ENCODE peak calls at places on chromosomes 12 and 14, in eight cellular contexts. P, B, N, V, I, G, L and Y are unnamed samples.

GRCh38 chr14:31950760-31951637 is 126.1 kb upstream of the ARHGAP5 start:
- DNase-seq in P (peak; percentile 20), B (no peak), N (peak; percentile 64), V (peak; percentile 44), I (no peak), G (peak; percentile 62), L (peak; percentile 67), Y (no peak)

GRCh38 chr12:80655751-80656150 is 51.7 kb upstream of the MYF6 start:
- DNase-seq in P (no peak), B (no peak), N (no peak), V (peak; percentile 35), I (no peak), G (peak; percentile 42), L (no peak), Y (no peak)

GRCh38 chr14:103207038-103207403 is 83.8 kb downstream of the TNFAIP2 start:
- DNase-seq in P (no peak), B (no peak), N (peak; percentile 93), V (peak; percentile 52), I (no peak), G (peak; percentile 36), L (peak; percentile 54), Y (no peak)

GRCh38 chr12:132729541-132730320 is 19.1 kb downstream of the PGAM5 start:
- DNase-seq in P (no peak), B (no peak), N (no peak), V (no peak), I (no peak), G (peak; percentile 24), L (no peak), Y (no peak)

GRCh38 chr12:18706798-18707197 is 31.0 kb downstream of the PLCZ1 start:
- DNase-seq in P (no peak), B (no peak), N (peak; percentile 42), V (peak; percentile 10), I (no peak), G (peak; percentile 28), L (no peak), Y (no peak)

GRCh38 chr12:121536058-121536928 is 44.5 kb downstream of the KDM2B start:
- DNase-seq in P (peak; percentile 73), B (peak; percentile 96), N (peak; percentile 88), V (peak; percentile 86), I (peak; percentile 96), G (peak; percentile 76), L (peak; percentile 77), Y (peak; percentile 64)

GRCh38 chr14:104658325-104658712 is 31.1 kb upstream of the INF2 start:
- DNase-seq in P (no peak), B (no peak), N (no peak), V (no peak), I (peak; percentile 87), G (no peak), L (no peak), Y (no peak)

GRCh38 chr12:3247596-3248270 is 170.6 kb downstream of the TSPAN9 start:
- DNase-seq in P (no peak), B (peak; percentile 18), N (no peak), V (no peak), I (no peak), G (no peak), L (no peak), Y (no peak)

GRCh38 chr12:20439634-20440033 is 71.3 kb downstream of the PDE3A start:
- DNase-seq in P (no peak), B (no peak), N (no peak), V (peak; percentile 37), I (no peak), G (no peak), L (no peak), Y (no peak)

DNA sequence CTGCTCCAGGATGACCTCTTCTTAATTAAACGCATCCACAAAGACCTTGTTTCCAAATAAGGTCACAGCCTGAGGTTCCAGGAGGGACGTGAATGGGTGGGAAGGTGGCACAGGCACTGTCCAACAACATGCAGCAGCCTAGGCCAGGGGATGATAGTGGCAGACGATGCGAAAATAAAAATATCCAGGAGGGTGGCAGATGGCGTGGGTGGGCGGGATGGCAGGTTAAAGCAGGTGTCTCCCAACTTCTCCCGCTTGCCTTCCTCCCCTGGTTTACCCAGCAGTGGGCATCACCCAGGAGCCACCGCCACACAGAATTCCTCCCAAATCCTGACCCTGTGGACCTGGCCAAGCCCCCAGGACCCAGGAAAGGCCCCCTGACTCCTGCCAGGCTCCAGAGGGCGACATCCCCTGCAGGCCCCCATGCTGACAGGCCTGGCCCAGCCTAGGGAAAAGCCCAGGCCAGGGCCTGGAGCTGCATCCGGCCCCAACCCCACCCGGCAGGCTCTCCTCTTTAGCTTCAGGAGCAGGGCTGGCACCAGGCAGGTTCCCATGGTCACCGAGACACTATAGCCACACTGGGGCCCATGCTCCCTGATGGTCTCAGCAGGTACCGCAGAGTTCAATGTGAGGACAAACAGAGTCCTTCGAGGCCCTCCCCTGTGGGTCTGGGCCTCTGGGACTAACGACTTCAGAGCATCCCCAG is 9.7 kb downstream of the NCOR2 start:
- DNase-seq in P (no peak), B (no peak), N (no peak), V (no peak), I (no peak), G (no peak), L (no peak), Y (no peak)
- TF ChIP-seq CTCF in P (no peak), B (no peak), N (no peak), V (no peak), I (no peak), G (no peak), L (no peak), Y (no peak)

DNA sequence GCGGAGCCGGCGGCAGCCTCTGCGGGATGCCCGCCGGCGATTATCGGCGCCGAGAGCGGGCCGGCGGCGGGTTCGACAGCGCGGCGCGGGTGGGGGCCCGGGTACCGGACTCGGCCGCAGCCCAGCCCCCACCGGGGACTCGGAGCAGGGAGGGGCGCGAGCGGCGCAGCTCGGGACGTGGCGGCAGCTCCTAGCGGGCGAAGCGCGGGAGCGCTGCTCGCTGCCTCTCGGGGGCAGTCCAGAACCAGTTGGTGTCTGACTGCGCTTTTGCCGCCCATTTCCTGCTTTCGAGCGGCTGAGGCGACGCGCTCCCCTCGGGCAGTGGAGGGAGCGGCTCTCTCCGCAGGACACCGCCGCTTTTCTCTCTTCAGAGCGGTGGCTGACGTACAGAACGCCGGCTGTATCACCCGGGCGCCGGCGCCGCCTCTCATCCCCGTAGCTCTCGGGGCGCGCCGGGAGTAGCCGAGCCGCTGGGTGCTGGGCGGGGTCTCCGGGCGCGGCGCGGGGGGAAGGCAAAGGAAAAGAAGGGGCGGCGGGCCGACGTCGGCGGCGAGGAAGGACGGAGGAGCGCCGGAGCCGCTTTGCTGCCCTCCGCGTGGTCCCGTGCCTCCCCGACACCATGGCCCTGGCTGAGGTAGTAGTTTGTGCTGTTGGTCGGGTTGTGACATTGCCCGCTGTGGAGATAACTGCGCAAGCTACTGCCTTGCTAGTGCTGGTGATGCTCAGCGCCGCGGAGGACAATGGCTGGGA is 136.6 kb downstream of the MON2 start:
- DNase-seq in P (peak; percentile 66), B (peak; percentile 95), N (peak; percentile 90), V (peak; percentile 92), I (peak; percentile 94), G (peak; percentile 85), L (peak; percentile 80), Y (peak; percentile 78)
- TF ChIP-seq CTCF in P (peak; percentile 62), B (peak; percentile 40), N (peak; percentile 49), V (peak; percentile 49), I (peak; percentile 54), G (no peak), L (peak; percentile 32), Y (no peak)

GRCh38 chr12:93740721-93741120 is 63.5 kb downstream of the CRADD start:
- DNase-seq in P (no peak), B (no peak), N (no peak), V (peak; percentile 25), I (no peak), G (peak; percentile 58), L (no peak), Y (no peak)

GRCh38 chr12:93743999-93744689 is 67.0 kb downstream of the CRADD start:
- DNase-seq in P (no peak), B (no peak), N (no peak), V (no peak), I (no peak), G (no peak), L (no peak), Y (no peak)

GRCh38 chr12:93743229-93743998 is 66.2 kb downstream of the CRADD start:
- DNase-seq in P (no peak), B (no peak), N (no peak), V (no peak), I (no peak), G (no peak), L (no peak), Y (no peak)

GRCh38 chr12:93741741-93742085 is 64.5 kb downstream of the CRADD start:
- DNase-seq in P (peak; percentile 28), B (no peak), N (peak; percentile 54), V (no peak), I (no peak), G (peak; percentile 35), L (peak; percentile 15), Y (no peak)

GRCh38 chr12:93742086-93742934 is 65.1 kb downstream of the CRADD start:
- DNase-seq in P (peak; percentile 60), B (peak; percentile 75), N (peak; percentile 83), V (peak; percentile 85), I (no peak), G (peak; percentile 64), L (peak; percentile 65), Y (peak; percentile 60)
- TF ChIP-seq CTCF in P (peak; percentile 49), B (peak; percentile 41), N (peak; percentile 41), V (peak; percentile 26), I (no peak), G (peak; percentile 13), L (no peak), Y (peak; percentile 30)

DNA sequence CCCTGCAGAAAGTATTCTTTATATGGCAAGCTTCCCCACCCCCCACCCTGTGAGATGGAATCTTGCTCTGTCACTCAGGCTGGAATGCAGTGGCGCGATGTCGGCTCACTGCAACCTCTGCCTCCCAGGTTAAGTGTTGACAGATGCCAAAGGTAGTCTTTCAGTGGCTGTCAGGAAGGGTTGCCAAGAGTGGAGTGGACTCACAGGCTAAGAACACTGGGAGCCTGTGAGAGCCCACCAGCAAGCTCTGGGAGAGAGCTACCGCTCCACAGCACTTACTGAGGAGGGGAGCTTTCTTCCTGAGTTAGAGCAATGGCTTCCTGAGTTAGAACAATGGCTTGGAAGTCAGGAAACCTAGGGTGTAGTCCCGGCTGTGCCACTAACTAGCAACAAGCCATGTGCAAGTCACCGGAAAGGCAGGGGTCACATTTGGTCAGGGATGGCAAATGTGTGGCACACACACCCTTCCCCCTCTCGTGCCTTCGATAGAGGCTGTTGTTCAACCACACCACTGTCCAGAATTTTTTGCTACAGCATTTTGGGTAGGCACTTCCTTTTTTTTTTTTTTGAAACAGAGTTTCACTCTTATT is 2.6 kb downstream of the RNASE1 start:
- DNase-seq in P (peak; percentile 25), B (no peak), N (peak; percentile 41), V (peak; percentile 13), I (no peak), G (no peak), L (peak; percentile 33), Y (no peak)
- TF ChIP-seq CTCF in P (no peak), B (no peak), N (no peak), V (no peak), I (no peak), G (no peak), L (no peak), Y (no peak)